ENCODE peak calls at places on chromosome 11, in eight cellular contexts. S is right lobe of liver, D is IMR-90, E is colonic mucosa, B is tibial nerve, J is fibroblast of lung, O is neural progenitor cell, F is fibroblast of the aortic adventitia. M is an unnamed sample.

GRCh38 chr11:71449596-71449995 is 1.4 kb upstream of the DHCR7 start:
- DNase-seq in S (peak), D (no peak), E (no peak), B (no peak), J (no peak), O (peak), F (no peak), M (no peak)

GRCh38 chr11:77590194-77590591 is 440 bp downstream of the AQP11 start:
- DNase-seq in S (peak), D (peak), E (peak), B (no peak), J (peak), O (peak), F (peak), M (peak)

GRCh38 chr11:107691003-107691402 is 20.9 kb downstream of the SLN start:
- DNase-seq in S (no peak), D (peak), E (no peak), B (no peak), J (no peak), O (no peak), F (peak), M (peak)

GRCh38 chr11:57344826-57345225 is 6.7 kb downstream of the P2RX3 start:
- DNase-seq in S (no peak), D (no peak), E (no peak), B (no peak), J (no peak), O (no peak), F (no peak), M (no peak)

GRCh38 chr11:72821920-72822799 is 7.9 kb downstream of the ATG16L2 start:
- DNase-seq in S (peak), D (peak), E (peak), B (peak), J (peak), O (peak), F (peak), M (peak)

GRCh38 chr11:11313426-11313825 is 39.6 kb downstream of the CSNK2A3 start:
- DNase-seq in S (no peak), D (peak), E (no peak), B (no peak), J (peak), O (no peak), F (peak), M (no peak)

GRCh38 chr11:11992257-11992690 is 16.2 kb downstream of the DKK3 start:
- DNase-seq in S (no peak), D (no peak), E (no peak), B (no peak), J (no peak), O (no peak), F (no peak), M (peak)

GRCh38 chr11:72232260-72233055 is 7.9 kb downstream of the INPPL1 start:
- DNase-seq in S (peak), D (no peak), E (no peak), B (no peak), J (no peak), O (no peak), F (no peak), M (no peak)

GRCh38 chr11:68014157-68014965 is 4.2 kb downstream of the ALDH3B1 start:
- DNase-seq in S (no peak), D (peak), E (peak), B (peak), J (peak), O (no peak), F (peak), M (peak)

GRCh38 chr11:128774593-128774992 is 80.7 kb downstream of the FLI1 start:
- DNase-seq in S (no peak), D (no peak), E (no peak), B (no peak), J (no peak), O (no peak), F (no peak), M (no peak)

GRCh38 chr11:47577460-47578041 is 1.2 kb downstream of the KBTBD4 start:
- DNase-seq in S (no peak), D (no peak), E (no peak), B (no peak), J (no peak), O (no peak), F (no peak), M (no peak)

GRCh38 chr11:46285594-46286033 is 8.2 kb downstream of the CREB3L1 start:
- DNase-seq in S (no peak), D (peak), E (no peak), B (no peak), J (peak), O (no peak), F (peak), M (no peak)

GRCh38 chr11:57644748-57645715 is 4.7 kb downstream of the YPEL4 start:
- DNase-seq in S (peak), D (peak), E (peak), B (peak), J (peak), O (peak), F (peak), M (peak)

GRCh38 chr11:120030411-120030810 is 107.5 kb downstream of the TRIM29 start:
- DNase-seq in S (no peak), D (no peak), E (no peak), B (no peak), J (no peak), O (no peak), F (no peak), M (no peak)

GRCh38 chr11:82899957-82900276 is 313 bp downstream of the PRCP start:
- DNase-seq in S (no peak), D (no peak), E (no peak), B (no peak), J (no peak), O (no peak), F (no peak), M (no peak)

GRCh38 chr11:1867381-1867780 is 14.5 kb downstream of the LSP1 start:
- DNase-seq in S (no peak), D (no peak), E (no peak), B (no peak), J (no peak), O (no peak), F (no peak), M (no peak)

GRCh38 chr11:25423436-25424184 is 908.3 kb upstream of the ANO3 start:
- DNase-seq in S (no peak), D (peak), E (no peak), B (no peak), J (peak), O (no peak), F (peak), M (peak)

GRCh38 chr11:102268083-102268984 is 49.0 kb upstream of the BIRC3 start:
- DNase-seq in S (peak), D (peak), E (peak), B (peak), J (peak), O (peak), F (peak), M (peak)

GRCh38 chr11:24593332-24593731 is 96.5 kb downstream of the LUZP2 start:
- DNase-seq in S (no peak), D (peak), E (no peak), B (no peak), J (no peak), O (no peak), F (peak), M (no peak)

GRCh38 chr11:119641991-119642745 is 86.8 kb downstream of the NECTIN1 start:
- DNase-seq in S (no peak), D (peak), E (no peak), B (no peak), J (peak), O (peak), F (no peak), M (no peak)

GRCh38 chr11:2551131-2551530 is 106.3 kb downstream of the KCNQ1 start:
- DNase-seq in S (no peak), D (no peak), E (no peak), B (no peak), J (no peak), O (no peak), F (no peak), M (no peak)

DNA sequence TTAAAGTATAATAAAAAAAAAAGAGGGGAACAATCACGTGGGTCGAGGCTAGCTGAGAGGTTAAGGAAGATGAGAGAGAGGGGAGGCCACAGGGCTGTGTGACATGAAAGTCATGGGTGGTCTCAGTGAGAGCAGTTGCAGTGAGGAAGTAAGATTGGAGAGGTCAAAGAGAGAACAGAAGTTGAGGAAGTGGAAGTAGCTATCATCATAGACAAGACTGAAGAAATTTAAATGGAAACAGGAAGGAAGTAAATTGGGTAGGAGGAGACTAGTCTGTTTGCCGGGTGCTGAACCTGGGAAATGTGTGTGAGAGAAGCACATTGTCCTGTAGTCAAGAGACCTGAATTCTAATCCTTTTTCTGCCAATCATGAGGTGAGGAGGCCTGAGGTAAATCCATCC is 79.9 kb upstream of the CD44 start:
- DNase-seq in S (no peak), D (no peak), E (no peak), B (no peak), J (no peak), O (no peak), F (no peak), M (no peak)
- H3K4me3 ChIP-seq in S (no peak), D (no peak), E (no peak), B (no peak), J (no peak), O (no peak), F (no peak), M (no peak)

DNA sequence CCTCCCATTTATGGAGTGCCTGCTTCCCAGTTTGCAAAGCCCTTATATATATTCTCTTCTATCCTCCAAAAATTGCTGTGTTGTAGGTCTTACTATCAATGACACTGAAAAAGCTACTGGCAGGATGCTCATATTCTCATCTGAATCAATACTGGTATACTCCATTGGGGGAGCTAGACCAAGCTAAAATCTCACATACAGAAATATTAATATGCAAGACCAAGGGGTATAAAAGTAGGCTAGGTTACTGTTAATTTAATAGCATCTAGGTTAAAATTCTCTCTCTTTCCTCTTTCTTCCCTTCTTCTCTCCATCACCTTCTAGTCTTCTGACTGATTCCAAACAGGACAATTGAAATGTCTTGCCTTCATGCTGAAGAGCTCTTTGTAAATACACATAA is 17.1 kb upstream of the BDNF start:
- DNase-seq in S (no peak), D (no peak), E (no peak), B (no peak), J (peak), O (no peak), F (peak), M (peak)
- TF ChIP-seq CTCF in S (no peak), D (peak), E (no peak), B (no peak), J (peak), O (peak), F (peak), M (peak)

DNA sequence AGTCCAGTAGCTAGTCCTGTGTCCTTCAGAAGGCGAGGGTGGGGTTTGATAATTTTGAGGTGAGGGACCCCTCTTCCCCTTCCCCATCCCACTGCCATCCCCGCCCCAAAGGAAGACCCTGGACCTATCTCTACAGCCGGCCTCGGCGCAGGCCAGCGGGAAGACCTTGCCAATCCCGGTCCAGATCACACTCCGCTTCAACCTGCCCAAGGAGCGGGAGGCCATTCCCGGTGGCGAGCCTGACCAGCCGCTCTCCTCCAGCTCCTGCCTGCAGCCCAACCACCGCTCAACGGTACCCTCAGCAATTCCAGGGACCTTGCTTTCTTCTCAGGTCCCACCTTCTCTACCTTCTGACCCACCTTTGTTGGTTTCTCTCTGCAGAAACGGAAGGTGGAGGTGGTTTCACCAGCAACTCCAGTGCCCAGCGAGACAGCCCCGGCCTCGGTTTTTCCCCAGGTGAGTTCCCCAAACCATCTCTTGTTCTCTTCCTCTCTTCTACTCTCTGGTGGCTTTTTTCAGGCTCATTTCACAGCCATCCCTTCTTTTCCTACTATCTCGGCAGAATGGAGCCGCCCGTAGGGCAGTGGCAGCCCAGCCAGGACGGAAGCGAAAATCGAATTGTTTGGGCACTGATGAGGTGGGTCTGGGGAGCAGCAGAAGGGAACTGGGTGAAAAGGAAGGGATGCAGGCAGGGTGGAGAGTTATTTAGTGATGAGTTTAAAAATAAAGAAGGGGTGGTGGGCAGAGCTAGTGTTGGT is 1.3 kb downstream of the KAT5 start:
- DNase-seq in S (no peak), D (no peak), E (no peak), B (no peak), J (no peak), O (no peak), F (no peak), M (no peak)
- H3K4me3 ChIP-seq in S (no peak), D (no peak), E (no peak), B (peak), J (peak), O (peak), F (peak), M (no peak)

DNA sequence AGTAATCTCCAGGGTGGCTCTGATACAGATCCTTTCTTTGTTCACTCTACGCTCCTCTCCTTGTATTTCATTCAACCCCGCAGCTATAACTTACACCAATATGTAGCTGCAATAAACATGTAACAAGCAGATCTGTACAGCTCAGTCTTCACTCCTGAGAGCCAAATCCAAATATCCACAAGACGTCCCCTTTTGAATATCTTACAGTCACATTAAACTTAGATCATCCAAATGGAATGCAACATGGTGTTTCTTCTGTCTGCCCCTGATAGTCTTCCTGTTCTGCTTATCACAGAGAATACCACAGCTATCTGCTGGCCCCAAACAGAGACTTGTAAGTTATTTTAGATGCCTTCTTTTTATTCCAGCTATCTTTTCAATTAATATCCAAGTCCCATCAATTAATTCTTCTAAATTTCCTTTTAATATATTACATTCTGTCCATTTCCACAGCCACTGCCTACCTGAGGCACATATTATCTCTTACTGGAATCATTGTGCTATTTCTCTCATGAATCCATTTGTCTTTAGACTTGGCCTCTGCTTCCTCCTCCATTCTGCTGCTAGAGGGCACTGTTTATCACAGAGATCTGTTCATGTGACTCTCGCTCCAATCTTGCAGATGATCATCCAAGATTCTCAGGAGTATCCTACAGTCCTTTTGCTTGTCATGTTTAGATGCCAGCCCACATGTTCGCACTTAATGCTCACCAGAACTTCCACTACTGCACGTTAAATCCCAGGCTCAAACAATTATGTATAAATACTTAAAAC is 908.6 kb downstream of the NTM start:
- DNase-seq in S (no peak), D (peak), E (no peak), B (no peak), J (peak), O (peak), F (peak), M (peak)
- TF ChIP-seq CTCF in S (peak), D (peak), E (no peak), B (peak), J (peak), O (peak), F (peak), M (peak)

GRCh38 chr11:27087425-27087824 is 46.8 kb downstream of the BBOX1 start:
- DNase-seq in S (no peak), D (peak), E (no peak), B (no peak), J (peak), O (no peak), F (no peak), M (peak)

GRCh38 chr11:27085605-27086004 is 45.0 kb downstream of the BBOX1 start:
- DNase-seq in S (no peak), D (no peak), E (no peak), B (no peak), J (no peak), O (no peak), F (peak), M (no peak)

GRCh38 chr11:27085115-27085514 is 44.5 kb downstream of the BBOX1 start:
- DNase-seq in S (no peak), D (no peak), E (no peak), B (no peak), J (no peak), O (no peak), F (no peak), M (no peak)

GRCh38 chr11:27089746-27090145 is 49.1 kb downstream of the BBOX1 start:
- DNase-seq in S (no peak), D (no peak), E (no peak), B (no peak), J (no peak), O (no peak), F (no peak), M (no peak)

GRCh38 chr11:27088353-27088752 is 47.7 kb downstream of the BBOX1 start:
- DNase-seq in S (no peak), D (no peak), E (no peak), B (no peak), J (no peak), O (no peak), F (no peak), M (no peak)
- H3K4me3 ChIP-seq in S (no peak), D (no peak), E (no peak), B (no peak), J (no peak), O (no peak), F (no peak), M (no peak)

GRCh38 chr11:8610532-8611116 is 16.6 kb upstream of the STK33 start:
- DNase-seq in S (no peak), D (no peak), E (no peak), B (no peak), J (peak), O (no peak), F (no peak), M (peak)
- TF ChIP-seq CTCF in S (no peak), D (no peak), E (no peak), B (no peak), J (no peak), O (no peak), F (no peak), M (no peak)

DNA sequence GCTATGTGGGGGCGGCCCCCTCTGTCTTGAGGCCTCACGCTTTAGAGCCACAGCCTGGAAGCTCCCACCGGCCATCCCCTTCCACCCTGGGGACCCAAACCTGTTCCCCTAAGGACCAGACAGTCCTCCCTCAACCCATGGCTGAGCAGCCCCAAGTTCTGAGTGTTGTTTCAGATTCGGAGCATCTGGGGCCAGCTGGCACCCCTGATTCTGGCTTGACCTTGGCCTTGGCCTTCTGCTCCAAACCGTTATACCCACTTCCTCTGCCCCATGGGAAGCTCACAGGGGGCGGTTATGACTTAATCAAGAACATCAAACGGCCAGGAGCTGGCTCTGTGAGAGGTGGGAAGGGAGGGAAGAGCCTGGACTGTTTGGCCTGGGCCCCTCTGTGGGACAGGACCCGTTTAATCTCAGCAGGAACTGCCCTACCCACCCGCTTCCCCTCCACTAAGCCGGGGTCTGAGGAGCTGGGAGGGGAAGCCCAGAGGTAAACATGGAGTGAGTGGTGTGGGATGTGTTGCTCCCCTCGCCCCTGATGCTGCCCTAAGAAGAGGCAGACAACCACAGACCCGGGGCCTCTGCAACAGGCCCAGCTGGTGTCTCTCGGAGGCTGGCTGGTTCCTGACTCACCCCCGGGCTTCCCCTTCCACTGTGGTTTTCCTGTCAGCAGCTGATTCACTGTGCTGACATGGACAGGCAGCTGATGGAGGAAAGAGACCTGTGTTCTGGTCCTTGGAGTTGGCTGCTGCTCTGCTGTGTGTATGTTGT is 3.4 kb downstream of the CD82 start:
- DNase-seq in S (peak), D (peak), E (peak), B (peak), J (peak), O (no peak), F (peak), M (peak)
- H3K4me3 ChIP-seq in S (no peak), D (no peak), E (no peak), B (no peak), J (no peak), O (no peak), F (no peak), M (peak)

GRCh38 chr11:112553340-112553739 is 292.7 kb upstream of the PLET1 start:
- DNase-seq in S (no peak), D (no peak), E (no peak), B (no peak), J (no peak), O (no peak), F (no peak), M (no peak)

GRCh38 chr11:112554586-112554985 is 293.9 kb upstream of the PLET1 start:
- DNase-seq in S (no peak), D (no peak), E (no peak), B (no peak), J (no peak), O (no peak), F (no peak), M (no peak)

GRCh38 chr11:112558691-112559090 is 298.0 kb upstream of the PLET1 start:
- DNase-seq in S (no peak), D (peak), E (no peak), B (no peak), J (peak), O (no peak), F (peak), M (peak)

GRCh38 chr11:112555491-112556364 is 295.1 kb upstream of the PLET1 start:
- DNase-seq in S (peak), D (peak), E (peak), B (no peak), J (peak), O (peak), F (peak), M (peak)
- TF ChIP-seq CTCF in S (peak), D (peak), E (peak), B (peak), J (peak), O (peak), F (peak), M (peak)

GRCh38 chr11:96339704-96340554 is 3.1 kb downstream of the MAML2 start:
- DNase-seq in S (no peak), D (peak), E (peak), B (no peak), J (peak), O (no peak), F (peak), M (peak)
- H3K4me3 ChIP-seq in S (no peak), D (peak), E (peak), B (peak), J (peak), O (no peak), F (peak), M (peak)

M was measured in astrocyte of the spinal cord.